ENCODE peak calls at places on chromosomes 3 and 15, in nine cellular contexts. One of them, this sample, is unnamed.

GRCh38 chr15:99090938-99091337 is 13.9 kb upstream of the SYNM start:
- DNase-seq in activated CD4-positive, alpha-beta T cell treated with anti-CD3 and anti-CD28 coated beads, Interleukin-2, amount 50 U/mL, for 1 hour: no peak
- DNase-seq in A549: no peak
- DNase-seq in Right ventricle myocardium superior: no peak
- DNase-seq in mammary epithelial cell: no peak
- DNase-seq in coronary artery: no peak
- DNase-seq in amniotic epithelial cell: no peak
- DNase-seq in iPS-NIHi11: no peak
- DNase-seq in hypothalamus: no peak
- DNase-seq in this sample: no peak

GRCh38 chr15:80240261-80240660 is 11.8 kb downstream of the CTXND1 start:
- DNase-seq in activated CD4-positive, alpha-beta T cell treated with anti-CD3 and anti-CD28 coated beads, Interleukin-2, amount 50 U/mL, for 1 hour: no peak
- DNase-seq in A549: no peak
- DNase-seq in Right ventricle myocardium superior: no peak
- DNase-seq in mammary epithelial cell: no peak
- DNase-seq in coronary artery: peak
- DNase-seq in amniotic epithelial cell: no peak
- DNase-seq in iPS-NIHi11: no peak
- DNase-seq in hypothalamus: peak
- DNase-seq in this sample: no peak

GRCh38 chr3:23601020-23601822 is 204.5 kb upstream of the UBE2E1 start:
- DNase-seq in activated CD4-positive, alpha-beta T cell treated with anti-CD3 and anti-CD28 coated beads, Interleukin-2, amount 50 U/mL, for 1 hour: no peak
- DNase-seq in A549: no peak
- DNase-seq in Right ventricle myocardium superior: no peak
- DNase-seq in mammary epithelial cell: no peak
- DNase-seq in coronary artery: no peak
- DNase-seq in amniotic epithelial cell: peak
- DNase-seq in iPS-NIHi11: no peak
- DNase-seq in hypothalamus: no peak
- DNase-seq in this sample: no peak

GRCh38 chr3:178100881-178101280 is 435.4 kb upstream of the KCNMB2 start:
- DNase-seq in activated CD4-positive, alpha-beta T cell treated with anti-CD3 and anti-CD28 coated beads, Interleukin-2, amount 50 U/mL, for 1 hour: no peak
- DNase-seq in A549: no peak
- DNase-seq in Right ventricle myocardium superior: no peak
- DNase-seq in mammary epithelial cell: no peak
- DNase-seq in coronary artery: no peak
- DNase-seq in amniotic epithelial cell: no peak
- DNase-seq in iPS-NIHi11: no peak
- DNase-seq in hypothalamus: no peak
- DNase-seq in this sample: no peak

GRCh38 chr3:58176827-58177489 is 33.8 kb downstream of the DNASE1L3 start:
- DNase-seq in activated CD4-positive, alpha-beta T cell treated with anti-CD3 and anti-CD28 coated beads, Interleukin-2, amount 50 U/mL, for 1 hour: no peak
- DNase-seq in A549: no peak
- DNase-seq in Right ventricle myocardium superior: no peak
- DNase-seq in mammary epithelial cell: peak
- DNase-seq in coronary artery: no peak
- DNase-seq in amniotic epithelial cell: no peak
- DNase-seq in iPS-NIHi11: no peak
- DNase-seq in hypothalamus: no peak
- DNase-seq in this sample: no peak

GRCh38 chr3:9833078-9833477 is 10.7 kb downstream of the RPUSD3 start:
- DNase-seq in activated CD4-positive, alpha-beta T cell treated with anti-CD3 and anti-CD28 coated beads, Interleukin-2, amount 50 U/mL, for 1 hour: no peak
- DNase-seq in A549: no peak
- DNase-seq in Right ventricle myocardium superior: no peak
- DNase-seq in mammary epithelial cell: no peak
- DNase-seq in coronary artery: no peak
- DNase-seq in amniotic epithelial cell: no peak
- DNase-seq in iPS-NIHi11: no peak
- DNase-seq in hypothalamus: no peak
- DNase-seq in this sample: no peak

GRCh38 chr15:92527197-92527596 is 128.4 kb downstream of the FAM174B start:
- DNase-seq in activated CD4-positive, alpha-beta T cell treated with anti-CD3 and anti-CD28 coated beads, Interleukin-2, amount 50 U/mL, for 1 hour: no peak
- DNase-seq in A549: no peak
- DNase-seq in Right ventricle myocardium superior: peak
- DNase-seq in mammary epithelial cell: no peak
- DNase-seq in coronary artery: no peak
- DNase-seq in amniotic epithelial cell: peak
- DNase-seq in iPS-NIHi11: peak
- DNase-seq in hypothalamus: no peak
- DNase-seq in this sample: no peak

GRCh38 chr3:149554826-149555225 is 80.3 kb downstream of the TM4SF4 start:
- DNase-seq in activated CD4-positive, alpha-beta T cell treated with anti-CD3 and anti-CD28 coated beads, Interleukin-2, amount 50 U/mL, for 1 hour: no peak
- DNase-seq in A549: no peak
- DNase-seq in Right ventricle myocardium superior: no peak
- DNase-seq in mammary epithelial cell: peak
- DNase-seq in coronary artery: no peak
- DNase-seq in amniotic epithelial cell: peak
- DNase-seq in iPS-NIHi11: no peak
- DNase-seq in hypothalamus: no peak
- DNase-seq in this sample: no peak

GRCh38 chr3:62164196-62164595 is 209.2 kb downstream of the FEZF2 start:
- DNase-seq in activated CD4-positive, alpha-beta T cell treated with anti-CD3 and anti-CD28 coated beads, Interleukin-2, amount 50 U/mL, for 1 hour: no peak
- DNase-seq in A549: no peak
- DNase-seq in Right ventricle myocardium superior: no peak
- DNase-seq in mammary epithelial cell: no peak
- DNase-seq in coronary artery: no peak
- DNase-seq in amniotic epithelial cell: peak
- DNase-seq in iPS-NIHi11: no peak
- DNase-seq in hypothalamus: no peak
- DNase-seq in this sample: no peak

GRCh38 chr15:73601449-73602425 is 31.5 kb downstream of the NPTN start:
- DNase-seq in activated CD4-positive, alpha-beta T cell treated with anti-CD3 and anti-CD28 coated beads, Interleukin-2, amount 50 U/mL, for 1 hour: no peak
- DNase-seq in A549: peak
- DNase-seq in Right ventricle myocardium superior: no peak
- DNase-seq in mammary epithelial cell: peak
- DNase-seq in coronary artery: no peak
- DNase-seq in amniotic epithelial cell: peak
- DNase-seq in iPS-NIHi11: no peak
- DNase-seq in hypothalamus: peak
- DNase-seq in this sample: no peak